ENCODE peak calls at places on chromosomes 12 and 14, in six cellular contexts. H, N, O, B, C and A are unnamed samples.

GRCh38 chr12:56520025-56520810 is 1.4 kb upstream of the RBMS2 start:
- DNase-seq in C (no peak), N (peak; percentile 29), H (no peak), O (no peak), B (no peak), A (no peak)

GRCh38 chr12:132445884-132446471 is 44.0 kb upstream of the FBRSL1 start:
- DNase-seq in H (no peak), B (no peak), O (no peak), C (peak; percentile 88), N (peak; percentile 61), A (peak; percentile 95)

GRCh38 chr14:55418411-55418810 is 6.8 kb upstream of the ATG14 start:
- DNase-seq in O (no peak), N (no peak), H (no peak), B (no peak), C (no peak), A (no peak)

GRCh38 chr14:80456200-80456599 is 244.9 kb upstream of the DIO2 start:
- DNase-seq in C (no peak), B (no peak), O (peak; percentile 43), H (no peak), N (no peak), A (no peak)

GRCh38 chr14:29724991-29725390 is 202.7 kb downstream of the PRKD1 start:
- DNase-seq in O (no peak), N (no peak), H (no peak), C (no peak), B (no peak), A (no peak)

GRCh38 chr12:50597200-50598195 is 92.7 kb downstream of the DIP2B start:
- DNase-seq in N (peak; percentile 12), O (peak; percentile 88), B (no peak), H (peak; percentile 14), C (peak; percentile 61), A (peak; percentile 46)

GRCh38 chr12:95443458-95443857 is 30.5 kb upstream of the METAP2 start:
- DNase-seq in B (no peak), H (no peak), N (no peak), O (no peak), C (no peak), A (no peak)

GRCh38 chr12:64278421-64278820 is 56.3 kb upstream of the KICS2 start:
- DNase-seq in N (no peak), B (no peak), H (no peak), C (no peak), O (no peak), A (no peak)

GRCh38 chr12:113416091-113416754 is 6.0 kb upstream of the SDSL start:
- DNase-seq in N (no peak), H (no peak), C (no peak), O (no peak), B (no peak), A (peak; percentile 27)

GRCh38 chr14:67129768-67130167 is 59.5 kb upstream of the GARIN2 start:
- DNase-seq in H (no peak), N (no peak), B (no peak), C (no peak), O (no peak), A (no peak)

GRCh38 chr14:38357557-38357956 is 101.7 kb upstream of the CLEC14A start:
- DNase-seq in H (no peak), N (no peak), C (no peak), B (peak; percentile 50), O (peak; percentile 76), A (no peak)

GRCh38 chr12:55034218-55034617 is 14.4 kb downstream of the NEUROD4 start:
- DNase-seq in N (no peak), O (no peak), C (no peak), H (no peak), B (no peak), A (no peak)

GRCh38 chr14:21846227-21846885 is 172.7 kb upstream of the OR4E1 start:
- DNase-seq in C (peak; percentile 71), N (no peak), B (no peak), O (no peak), H (peak; percentile 59), A (peak; percentile 63)

GRCh38 chr12:39467432-39467870 is 24.5 kb upstream of the KIF21A start:
- DNase-seq in C (no peak), H (no peak), O (no peak), B (no peak), N (no peak), A (no peak)

GRCh38 chr12:87967871-87968270 is 61.3 kb downstream of the C12orf50 start:
- DNase-seq in O (no peak), C (no peak), N (no peak), B (no peak), H (no peak), A (no peak)

GRCh38 chr12:38144601-38145436 is 171.8 kb upstream of the ALG10B start:
- DNase-seq in H (no peak), O (no peak), B (no peak), N (no peak), C (no peak), A (no peak)

GRCh38 chr12:78403681-78404080 is 460.9 kb upstream of the SYT1 start:
- DNase-seq in N (no peak), C (no peak), O (no peak), H (no peak), B (no peak), A (no peak)

GRCh38 chr14:55221186-55221585 is 29.8 kb upstream of the DLGAP5 start:
- DNase-seq in N (no peak), H (no peak), B (peak; percentile 17), O (peak; percentile 63), C (no peak), A (no peak)

GRCh38 chr12:58143498-58143897 is 202.1 kb downstream of the ATP23 start:
- DNase-seq in C (no peak), B (no peak), O (no peak), N (no peak), H (no peak), A (no peak)

GRCh38 chr12:128486951-128487350 is 220.0 kb downstream of the TMEM132C start:
- DNase-seq in O (no peak), C (no peak), H (no peak), B (no peak), N (peak; percentile 28), A (no peak)

GRCh38 chr12:66548338-66549049 is 130.4 kb downstream of the GRIP1 start:
- DNase-seq in O (peak; percentile 1), B (no peak), C (no peak), H (no peak), N (no peak), A (no peak)

GRCh38 chr12:6996040-6996441 is 22.2 kb downstream of the LPCAT3 start:
- DNase-seq in B (peak; percentile 15), O (peak; percentile 75), C (no peak), H (no peak), N (no peak), A (no peak)

GRCh38 chr12:85065816-85066482 is 29.8 kb downstream of the LRRIQ1 start:
- DNase-seq in B (no peak), O (no peak), H (no peak), N (no peak), C (no peak), A (no peak)

GRCh38 chr12:108721824-108722223 is 9.5 kb downstream of the CORO1C start:
- DNase-seq in H (no peak), B (no peak), N (no peak), O (no peak), C (no peak), A (no peak)

GRCh38 chr14:104262515-104263514 is 124.4 kb downstream of the KIF26A start:
- DNase-seq in H (no peak), B (no peak), C (no peak), O (no peak), N (no peak), A (no peak)

GRCh38 chr14:35534884-35535793 is 1.2 kb downstream of the INSM2 start:
- DNase-seq in O (peak; percentile 51), C (peak; percentile 55), H (peak; percentile 39), N (peak; percentile 51), B (no peak), A (peak; percentile 74)

GRCh38 chr12:25155031-25155576 is 39.9 kb downstream of the DNAI7 start:
- DNase-seq in B (peak; percentile 11), C (no peak), H (no peak), O (peak; percentile 55), N (no peak), A (no peak)

GRCh38 chr12:104473374-104473983 is 16.7 kb downstream of the CHST11 start:
- DNase-seq in B (no peak), H (no peak), O (no peak), N (no peak), C (no peak), A (no peak)

GRCh38 chr14:33254876-33255275 is 316.2 kb downstream of the NPAS3 start:
- DNase-seq in C (no peak), H (no peak), B (no peak), N (no peak), O (no peak), A (no peak)